ENCODE peak calls at places on chromosomes 12 and 14, in five cellular contexts. One of them, this sample, is unnamed.

GRCh38 chr14:65750906-65751305 is 338.4 kb downstream of the FUT8 start:
- DNase-seq in IMR-90: no peak
- DNase-seq in body of pancreas: no peak
- DNase-seq in upper lobe of right lung: no peak
- DNase-seq in AG10803: no peak
- DNase-seq in this sample: no peak

GRCh38 chr14:75283162-75283883 is 4.7 kb downstream of the FOS start:
- DNase-seq in upper lobe of right lung: no peak
- DNase-seq in IMR-90: peak
- DNase-seq in body of pancreas: peak
- DNase-seq in AG10803: peak
- DNase-seq in this sample: no peak

GRCh38 chr14:64761441-64762043 is 57.3 kb downstream of the PLEKHG3 start:
- DNase-seq in upper lobe of right lung: no peak
- DNase-seq in AG10803: no peak
- DNase-seq in body of pancreas: peak
- DNase-seq in IMR-90: peak
- DNase-seq in this sample: no peak

GRCh38 chr12:109725321-109726105 is 11.9 kb downstream of the FAM222A start:
- DNase-seq in upper lobe of right lung: no peak
- DNase-seq in body of pancreas: no peak
- DNase-seq in IMR-90: no peak
- DNase-seq in AG10803: no peak
- DNase-seq in this sample: no peak

GRCh38 chr14:81464253-81465001 is 64.3 kb upstream of the STON2 start:
- DNase-seq in AG10803: peak
- DNase-seq in IMR-90: peak
- DNase-seq in upper lobe of right lung: no peak
- DNase-seq in body of pancreas: peak
- DNase-seq in this sample: peak

GRCh38 chr12:16198884-16199283 is 78.6 kb downstream of the SLC15A5 start:
- DNase-seq in IMR-90: no peak
- DNase-seq in AG10803: no peak
- DNase-seq in upper lobe of right lung: no peak
- DNase-seq in body of pancreas: no peak
- DNase-seq in this sample: no peak

GRCh38 chr12:52993558-52993869 is 12.7 kb upstream of the EIF4B start:
- DNase-seq in IMR-90: no peak
- DNase-seq in upper lobe of right lung: no peak
- DNase-seq in body of pancreas: no peak
- DNase-seq in AG10803: no peak
- DNase-seq in this sample: no peak

GRCh38 chr12:79681008-79681590 is 9.7 kb downstream of the PAWR start:
- DNase-seq in body of pancreas: no peak
- DNase-seq in AG10803: peak
- DNase-seq in upper lobe of right lung: no peak
- DNase-seq in IMR-90: peak
- DNase-seq in this sample: no peak

GRCh38 chr14:100767788-100768536 is 41.3 kb downstream of the DLK1 start:
- DNase-seq in body of pancreas: no peak
- DNase-seq in AG10803: no peak
- DNase-seq in upper lobe of right lung: peak
- DNase-seq in IMR-90: no peak
- DNase-seq in this sample: no peak

GRCh38 chr14:86057018-86057667 is 527.2 kb downstream of the FLRT2 start:
- DNase-seq in IMR-90: peak
- DNase-seq in body of pancreas: no peak
- DNase-seq in upper lobe of right lung: no peak
- DNase-seq in AG10803: peak
- DNase-seq in this sample: no peak

GRCh38 chr12:132282950-132283771 is 46.2 kb downstream of the GALNT9 start:
- DNase-seq in upper lobe of right lung: no peak
- DNase-seq in AG10803: no peak
- DNase-seq in IMR-90: no peak
- DNase-seq in body of pancreas: no peak
- DNase-seq in this sample: no peak

GRCh38 chr12:12272869-12273268 is 6.0 kb upstream of the LRP6 start:
- DNase-seq in AG10803: peak
- DNase-seq in upper lobe of right lung: no peak
- DNase-seq in body of pancreas: no peak
- DNase-seq in IMR-90: no peak
- DNase-seq in this sample: no peak

GRCh38 chr12:131096681-131097181 is 143.0 kb downstream of the ADGRD1 start:
- DNase-seq in upper lobe of right lung: peak
- DNase-seq in IMR-90: no peak
- DNase-seq in AG10803: no peak
- DNase-seq in body of pancreas: no peak
- DNase-seq in this sample: no peak

GRCh38 chr12:117151195-117152031 is 38.9 kb downstream of the FBXO21 start:
- DNase-seq in IMR-90: peak
- DNase-seq in upper lobe of right lung: peak
- DNase-seq in body of pancreas: peak
- DNase-seq in AG10803: peak
- DNase-seq in this sample: no peak

GRCh38 chr14:64998455-64998931 is 11.8 kb downstream of the FNTB start:
- DNase-seq in upper lobe of right lung: no peak
- DNase-seq in IMR-90: peak
- DNase-seq in body of pancreas: no peak
- DNase-seq in AG10803: peak
- DNase-seq in this sample: no peak

GRCh38 chr12:47022296-47022695 is 57.1 kb upstream of the PCED1B start:
- DNase-seq in IMR-90: peak
- DNase-seq in body of pancreas: no peak
- DNase-seq in AG10803: peak
- DNase-seq in upper lobe of right lung: no peak
- DNase-seq in this sample: no peak

GRCh38 chr14:24430682-24431568 is 1.2 kb downstream of the KHNYN start:
- DNase-seq in IMR-90: peak
- DNase-seq in body of pancreas: no peak
- DNase-seq in AG10803: peak
- DNase-seq in upper lobe of right lung: peak
- DNase-seq in this sample: peak

GRCh38 chr12:93549174-93549573 is 23.3 kb upstream of the SOCS2 start:
- DNase-seq in body of pancreas: no peak
- DNase-seq in upper lobe of right lung: no peak
- DNase-seq in AG10803: no peak
- DNase-seq in IMR-90: no peak
- DNase-seq in this sample: no peak

GRCh38 chr12:95318071-95318545 is 100.5 kb downstream of the VEZT start:
- DNase-seq in upper lobe of right lung: no peak
- DNase-seq in AG10803: peak
- DNase-seq in body of pancreas: no peak
- DNase-seq in IMR-90: peak
- DNase-seq in this sample: no peak

DNA sequence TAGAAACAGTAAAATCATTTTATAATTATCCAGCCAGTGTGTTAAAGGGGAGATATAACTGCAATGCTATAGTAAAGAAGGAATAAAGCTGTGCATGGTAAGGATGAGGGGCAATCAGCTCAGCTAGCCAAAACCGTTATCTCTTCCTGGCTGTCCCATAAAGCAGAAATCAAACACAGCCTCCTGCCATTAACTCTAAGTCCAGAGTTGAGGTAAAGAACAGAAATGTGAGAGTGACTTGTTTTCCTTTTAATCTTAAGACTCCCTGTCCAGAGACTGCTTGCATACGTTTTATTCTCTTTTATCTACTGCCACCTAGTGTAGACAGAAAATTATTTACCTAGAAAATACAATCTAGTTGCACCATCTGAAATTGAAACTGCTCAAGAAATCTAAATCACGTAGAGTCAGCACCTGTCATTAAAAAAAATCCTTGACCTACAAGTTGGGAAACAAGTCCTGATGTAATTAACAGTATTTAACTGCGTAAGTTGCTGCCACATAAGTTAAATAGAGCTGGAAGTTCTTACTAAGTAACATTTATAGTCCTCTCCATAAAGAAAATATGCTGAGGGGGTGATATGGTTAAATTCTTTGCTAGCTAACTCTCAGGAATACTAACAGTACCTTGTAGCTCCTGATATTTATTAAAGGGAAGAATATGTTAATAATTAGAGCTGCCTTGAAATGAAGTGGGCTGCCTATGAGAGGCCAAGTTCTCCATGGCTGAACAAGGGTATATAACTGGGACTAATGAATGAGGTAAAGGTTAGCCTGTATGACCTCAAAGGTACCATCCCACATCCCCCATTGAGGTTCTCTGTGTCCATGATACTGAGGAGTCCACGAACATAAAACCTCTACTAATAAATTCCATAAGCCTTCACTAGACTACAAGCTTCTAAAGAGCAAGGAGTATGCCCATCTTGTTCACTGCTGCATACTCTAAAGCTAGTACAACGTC is 62.7 kb downstream of the GALNT4 start:
- DNase-seq in AG10803: peak
- DNase-seq in upper lobe of right lung: no peak
- DNase-seq in IMR-90: peak
- DNase-seq in body of pancreas: no peak
- DNase-seq in this sample: peak
- TF ChIP-seq CTCF in AG10803: peak
- TF ChIP-seq CTCF in upper lobe of right lung: peak
- TF ChIP-seq CTCF in IMR-90: peak
- TF ChIP-seq CTCF in body of pancreas: peak
- TF ChIP-seq CTCF in this sample: no peak

GRCh38 chr12:112296183-112296582 is 86.0 kb downstream of the HECTD4 start:
- DNase-seq in upper lobe of right lung: no peak
- DNase-seq in AG10803: no peak
- DNase-seq in body of pancreas: no peak
- DNase-seq in IMR-90: no peak
- DNase-seq in this sample: no peak

GRCh38 chr12:112297188-112297587 is 85.0 kb downstream of the HECTD4 start:
- DNase-seq in IMR-90: no peak
- DNase-seq in AG10803: no peak
- DNase-seq in upper lobe of right lung: no peak
- DNase-seq in body of pancreas: no peak
- DNase-seq in this sample: no peak

GRCh38 chr12:112299704-112300103 is 82.5 kb downstream of the HECTD4 start:
- DNase-seq in body of pancreas: no peak
- DNase-seq in IMR-90: no peak
- DNase-seq in AG10803: no peak
- DNase-seq in upper lobe of right lung: no peak
- DNase-seq in this sample: no peak

GRCh38 chr12:112294793-112295192 is 87.4 kb downstream of the HECTD4 start:
- DNase-seq in body of pancreas: peak
- DNase-seq in upper lobe of right lung: no peak
- DNase-seq in IMR-90: peak
- DNase-seq in AG10803: peak
- DNase-seq in this sample: no peak
- TF ChIP-seq CTCF in body of pancreas: no peak
- TF ChIP-seq CTCF in upper lobe of right lung: no peak
- TF ChIP-seq CTCF in IMR-90: peak
- TF ChIP-seq CTCF in AG10803: no peak
- TF ChIP-seq CTCF in this sample: no peak

DNA sequence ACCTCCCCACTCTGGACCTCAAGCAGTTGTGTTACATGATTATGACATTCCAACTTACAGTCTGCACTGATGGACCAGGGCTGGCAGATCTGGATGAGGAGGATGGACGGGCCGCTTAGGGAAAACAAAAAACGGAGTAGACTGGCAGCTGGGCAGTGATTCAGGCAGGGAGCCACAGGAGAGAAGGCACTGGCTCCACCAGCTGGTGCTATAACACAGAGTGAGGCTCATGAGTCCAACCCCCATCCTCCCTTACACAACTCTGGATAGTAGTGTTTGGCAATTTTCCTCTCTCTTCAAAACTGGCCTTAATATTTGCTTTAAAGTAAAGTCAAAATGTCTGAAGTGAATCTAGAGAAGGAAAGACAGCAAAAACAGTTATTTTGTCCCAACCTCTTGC is 9.7 kb upstream of the RIC8B start:
- DNase-seq in body of pancreas: no peak
- DNase-seq in AG10803: no peak
- DNase-seq in IMR-90: no peak
- DNase-seq in upper lobe of right lung: no peak
- DNase-seq in this sample: no peak
- TF ChIP-seq CTCF in body of pancreas: no peak
- TF ChIP-seq CTCF in AG10803: no peak
- TF ChIP-seq CTCF in IMR-90: no peak
- TF ChIP-seq CTCF in upper lobe of right lung: no peak
- TF ChIP-seq CTCF in this sample: no peak

GRCh38 chr12:101924647-101925046 is 47.3 kb downstream of the DRAM1 start:
- DNase-seq in AG10803: peak
- DNase-seq in upper lobe of right lung: no peak
- DNase-seq in body of pancreas: no peak
- DNase-seq in IMR-90: peak
- DNase-seq in this sample: no peak
- TF ChIP-seq CTCF in AG10803: no peak
- TF ChIP-seq CTCF in upper lobe of right lung: no peak
- TF ChIP-seq CTCF in body of pancreas: no peak
- TF ChIP-seq CTCF in IMR-90: no peak
- TF ChIP-seq CTCF in this sample: no peak

GRCh38 chr14:73143003-73143402 is 6.7 kb downstream of the PSEN1 start:
- DNase-seq in body of pancreas: no peak
- DNase-seq in IMR-90: no peak
- DNase-seq in AG10803: no peak
- DNase-seq in upper lobe of right lung: no peak
- DNase-seq in this sample: no peak
- TF ChIP-seq CTCF in body of pancreas: no peak
- TF ChIP-seq CTCF in IMR-90: no peak
- TF ChIP-seq CTCF in AG10803: no peak
- TF ChIP-seq CTCF in upper lobe of right lung: no peak
- TF ChIP-seq CTCF in this sample: no peak

GRCh38 chr12:57487597-57488396 is at the start of gene MARS1:
- DNase-seq in upper lobe of right lung: peak
- DNase-seq in IMR-90: peak
- DNase-seq in body of pancreas: peak
- DNase-seq in AG10803: peak
- DNase-seq in this sample: peak
- TF ChIP-seq CTCF in upper lobe of right lung: no peak
- TF ChIP-seq CTCF in IMR-90: no peak
- TF ChIP-seq CTCF in body of pancreas: peak
- TF ChIP-seq CTCF in AG10803: no peak
- TF ChIP-seq CTCF in this sample: peak

DNA sequence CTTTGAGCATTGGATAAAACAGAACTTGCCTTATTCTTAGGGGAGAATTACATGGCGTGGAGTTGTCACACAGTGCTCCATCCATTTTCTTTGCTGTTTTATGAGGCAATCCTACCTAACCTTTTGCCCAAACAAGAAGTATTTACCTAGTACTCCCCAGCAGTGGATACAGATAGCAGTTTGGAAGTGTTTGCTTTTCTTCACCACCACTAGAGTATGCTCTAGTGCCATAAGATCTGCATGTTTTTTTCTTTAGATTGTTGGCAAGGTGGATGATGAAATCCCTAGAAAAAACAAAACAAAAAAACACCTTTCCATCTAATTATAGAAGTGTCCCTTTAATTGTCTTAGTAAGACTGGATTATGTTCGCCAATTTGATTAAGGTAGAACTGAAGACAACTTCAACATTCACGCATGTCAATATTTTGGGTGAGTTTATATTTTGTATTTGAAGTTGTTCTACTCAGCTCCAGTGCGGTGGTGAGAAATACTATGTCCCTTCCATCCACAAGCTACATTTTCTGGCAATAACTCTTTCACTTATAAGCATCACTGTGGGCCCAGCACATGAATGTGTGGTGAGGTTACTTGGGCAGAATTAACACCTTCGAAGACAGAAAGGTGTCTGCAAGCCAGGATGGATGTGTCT is 23.6 kb upstream of the TMEM260 start:
- DNase-seq in AG10803: peak
- DNase-seq in body of pancreas: no peak
- DNase-seq in upper lobe of right lung: no peak
- DNase-seq in IMR-90: peak
- DNase-seq in this sample: peak
- TF ChIP-seq CTCF in AG10803: peak
- TF ChIP-seq CTCF in body of pancreas: peak
- TF ChIP-seq CTCF in upper lobe of right lung: peak
- TF ChIP-seq CTCF in IMR-90: peak
- TF ChIP-seq CTCF in this sample: peak